ENCODE peak calls at places on chromosomes 3 and 15, in nine cellular contexts. E is thyroid gland; H is cardiac muscle cell; N is small intestine; V is psoas muscle; K is neuronal stem cell; O is GM12878; C is adrenal gland; J is naive thymus-derived CD4-positive, alpha-beta T cell. P is an unnamed sample. For H3K36me3, the result is how much of the 10 kb centered on the place peaks cover.

GRCh38 chr3:126106336-126107202 is 22.6 kb upstream of the SLC41A3 start:
- DNase-seq in E (no peak), H (no peak), N (no peak), V (no peak), K (no peak), O (no peak), C (no peak), J (no peak), P (no peak)

GRCh38 chr3:129112308-129113052 is 9.1 kb downstream of the RAB43 start:
- DNase-seq in E (no peak), H (peak), N (no peak), V (no peak), K (no peak), O (no peak), C (no peak), J (no peak), P (no peak)

GRCh38 chr3:127615631-127616305 is 13.2 kb upstream of the PODXL2 start:
- DNase-seq in E (no peak), H (no peak), N (no peak), V (no peak), K (no peak), O (no peak), C (peak), J (no peak), P (no peak)

GRCh38 chr15:64730151-64730550 is 45.2 kb downstream of the RBPMS2 start:
- DNase-seq in E (no peak), H (no peak), N (no peak), V (no peak), K (no peak), O (no peak), C (no peak), J (no peak), P (no peak)

GRCh38 chr3:172980849-172981248 is 160.2 kb downstream of the SPATA16 start:
- DNase-seq in E (no peak), H (peak), N (no peak), V (no peak), K (no peak), O (no peak), C (no peak), J (no peak), P (no peak)

GRCh38 chr15:77781131-77782051 is 148.7 kb upstream of the LINGO1 start:
- DNase-seq in E (no peak), H (no peak), N (no peak), V (no peak), K (no peak), O (no peak), C (no peak), J (no peak), P (no peak)

GRCh38 chr15:90760661-90761232 is 43.6 kb downstream of the BLM start:
- DNase-seq in E (no peak), H (no peak), N (no peak), V (no peak), K (no peak), O (no peak), C (no peak), J (no peak), P (no peak)

GRCh38 chr15:70320077-70320830 is 222.5 kb upstream of the TLE3 start:
- DNase-seq in E (no peak), H (no peak), N (no peak), V (no peak), K (no peak), O (no peak), C (no peak), J (no peak), P (no peak)

GRCh38 chr3:84082726-84083125 is 876.1 kb upstream of the CADM2 start:
- DNase-seq in E (no peak), H (no peak), N (no peak), V (no peak), K (no peak), O (no peak), C (no peak), J (no peak), P (no peak)

GRCh38 chr15:62472616-62473299 is 307.7 kb upstream of the C2CD4B start:
- DNase-seq in E (no peak), H (no peak), N (peak), V (peak), K (no peak), O (no peak), C (no peak), J (no peak), P (no peak)

GRCh38 chr15:72994778-72995177 is 57.5 kb upstream of the NEO1 start:
- DNase-seq in E (peak), H (peak), N (peak), V (peak), K (no peak), O (no peak), C (no peak), J (no peak), P (no peak)

GRCh38 chr3:187767266-187768032 is 22.2 kb upstream of the BCL6 start:
- DNase-seq in E (no peak), H (peak), N (no peak), V (no peak), K (no peak), O (no peak), C (no peak), J (no peak), P (no peak)

GRCh38 chr3:174408310-174408709 is 450.8 kb upstream of the NAALADL2 start:
- DNase-seq in E (no peak), H (peak), N (no peak), V (peak), K (no peak), O (no peak), C (no peak), J (no peak), P (no peak)

GRCh38 chr3:55488398-55489055 is 1.4 kb upstream of the WNT5A start:
- DNase-seq in E (peak), H (peak), N (peak), V (peak), K (peak), O (peak), C (peak), J (no peak), P (no peak)

GRCh38 chr3:5729852-5730251 is 542.3 kb downstream of the EDEM1 start:
- DNase-seq in E (no peak), H (no peak), N (no peak), V (no peak), K (no peak), O (no peak), C (no peak), J (no peak), P (no peak)

GRCh38 chr3:48151058-48151806 is 37.0 kb downstream of the CDC25A start:
- DNase-seq in E (peak), H (peak), N (peak), V (peak), K (peak), O (peak), C (peak), J (peak), P (peak)

GRCh38 chr3:134064081-134064480 is 34.4 kb upstream of the SLCO2A1 start:
- DNase-seq in E (no peak), H (no peak), N (no peak), V (no peak), K (no peak), O (no peak), C (no peak), J (no peak), P (no peak)

DNA sequence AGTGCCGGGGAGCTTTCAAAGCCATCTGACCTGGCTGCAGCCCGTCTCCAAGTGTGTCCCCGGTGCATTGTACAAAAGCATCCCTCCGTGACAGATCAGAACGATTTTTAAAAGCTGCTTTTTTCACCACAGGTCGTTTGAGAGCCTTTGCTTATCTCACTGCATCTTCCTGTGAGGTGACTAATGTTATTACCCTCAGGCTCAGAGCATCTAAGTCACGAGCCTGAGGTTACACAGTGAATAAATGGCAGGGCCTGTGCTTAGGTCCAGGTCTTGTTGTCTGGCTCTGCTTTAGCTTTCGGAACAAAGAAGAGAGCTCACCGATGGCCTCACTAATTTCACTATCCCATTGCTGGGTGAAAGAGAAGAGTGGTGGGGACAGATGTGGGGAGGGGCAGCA is 83.3 kb downstream of the SEC22A start:
- DNase-seq in E (no peak), H (no peak), N (no peak), V (peak), K (no peak), O (no peak), C (no peak), J (no peak), P (no peak)
- H3K36me3 ChIP-seq in E (under half), H (under half), N (under half), V (under half), K (under half), O (under half), C (under half), J (under half), P (under half)

DNA sequence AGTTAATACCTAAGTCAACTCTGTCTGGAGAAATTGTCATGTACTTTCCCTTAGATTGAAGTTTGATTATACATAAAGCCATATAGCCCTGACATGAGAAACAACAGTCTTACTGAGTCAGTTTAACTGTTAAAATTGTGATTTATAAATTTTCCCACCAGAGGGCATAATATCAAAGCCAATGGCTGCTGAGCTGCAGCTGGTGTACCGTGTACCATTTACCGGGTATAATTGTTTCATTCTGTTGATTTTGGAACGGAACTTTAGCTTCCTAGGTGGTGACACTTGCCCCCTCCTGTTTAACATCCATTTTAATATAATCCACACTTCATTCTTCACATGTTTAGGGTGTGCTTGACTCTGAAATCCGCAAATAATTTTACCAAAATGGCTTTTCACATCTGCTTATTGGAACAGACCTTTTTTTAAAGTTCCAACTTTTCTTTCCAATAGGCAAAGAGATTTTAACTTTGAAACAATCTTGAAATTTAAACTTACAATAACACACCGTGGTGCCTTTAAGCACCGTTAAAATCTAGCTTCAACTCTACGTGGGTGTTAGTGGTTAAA is 72.8 kb downstream of the SLC9A9 start:
- DNase-seq in E (no peak), H (peak), N (peak), V (no peak), K (no peak), O (no peak), C (peak), J (no peak), P (no peak)
- H3K36me3 ChIP-seq in E (under half), H (under half), N (under half), V (under half), K (under half), O (under half), C (under half), J (under half), P (under half)

DNA sequence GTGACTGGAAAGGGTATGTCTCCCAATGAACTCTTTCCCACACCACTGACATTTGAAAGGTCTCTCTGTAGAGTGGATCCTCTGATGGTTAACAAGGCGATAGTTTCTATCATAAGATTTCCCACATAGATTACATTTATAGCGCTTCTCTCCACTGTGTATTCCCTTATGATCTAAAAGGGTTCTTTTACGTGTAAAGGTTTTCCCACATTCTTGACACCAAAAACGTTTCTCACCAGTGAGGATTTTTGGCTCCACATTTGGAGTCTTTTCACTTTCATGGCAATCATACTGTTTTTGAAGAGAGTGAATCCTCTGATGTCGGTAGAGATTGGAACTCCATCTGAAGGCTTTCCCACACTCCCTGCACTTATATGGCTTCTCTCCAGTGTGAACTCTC is 30.5 kb downstream of the ZNF445 start:
- DNase-seq in E (no peak), H (no peak), N (no peak), V (no peak), K (no peak), O (no peak), C (no peak), J (no peak), P (no peak)
- H3K36me3 ChIP-seq in E (half or more), H (half or more), N (under half), V (half or more), K (half or more), O (under half), C (under half), J (under half), P (half or more)

DNA sequence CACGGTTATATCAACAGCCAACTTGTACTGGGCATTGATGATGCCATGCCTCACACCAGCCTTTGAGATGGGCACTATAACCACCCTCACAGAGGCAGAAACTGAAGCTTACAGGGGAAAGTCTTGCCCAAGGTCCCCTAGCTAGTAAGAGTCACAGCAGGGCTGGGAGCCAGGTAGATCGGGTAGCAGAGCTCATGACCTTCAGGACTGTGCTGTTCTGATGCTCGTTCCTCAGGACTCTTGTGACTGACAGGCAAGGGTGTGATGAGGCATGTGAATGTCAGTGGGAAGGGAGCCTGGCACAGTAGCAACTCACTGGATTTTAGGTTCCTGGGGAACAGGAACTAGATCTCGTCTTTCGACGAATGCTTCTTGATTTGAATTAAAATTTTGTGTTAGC is 65.7 kb downstream of the RLBP1 start:
- DNase-seq in E (no peak), H (no peak), N (no peak), V (peak), K (no peak), O (no peak), C (peak), J (no peak), P (no peak)
- H3K36me3 ChIP-seq in E (under half), H (under half), N (under half), V (half or more), K (under half), O (under half), C (under half), J (under half), P (under half)

GRCh38 chr3:156552973-156553372 is 1.9 kb downstream of the SSR3 start:
- DNase-seq in E (no peak), H (no peak), N (no peak), V (no peak), K (no peak), O (no peak), C (no peak), J (no peak), P (no peak)

GRCh38 chr3:156551746-156552145 is 3.2 kb downstream of the SSR3 start:
- DNase-seq in E (no peak), H (peak), N (no peak), V (no peak), K (no peak), O (no peak), C (no peak), J (no peak), P (no peak)

GRCh38 chr3:156547637-156548036 is 7.3 kb downstream of the SSR3 start:
- DNase-seq in E (no peak), H (peak), N (no peak), V (no peak), K (no peak), O (no peak), C (no peak), J (no peak), P (no peak)

GRCh38 chr3:156551261-156551660 is 3.7 kb downstream of the SSR3 start:
- DNase-seq in E (no peak), H (peak), N (no peak), V (no peak), K (no peak), O (no peak), C (no peak), J (no peak), P (no peak)

GRCh38 chr3:156548041-156548687 is 6.8 kb downstream of the SSR3 start:
- DNase-seq in E (no peak), H (peak), N (no peak), V (no peak), K (no peak), O (no peak), C (no peak), J (no peak), P (no peak)
- H3K36me3 ChIP-seq in E (under half), H (under half), N (under half), V (half or more), K (under half), O (under half), C (under half), J (under half), P (half or more)

DNA sequence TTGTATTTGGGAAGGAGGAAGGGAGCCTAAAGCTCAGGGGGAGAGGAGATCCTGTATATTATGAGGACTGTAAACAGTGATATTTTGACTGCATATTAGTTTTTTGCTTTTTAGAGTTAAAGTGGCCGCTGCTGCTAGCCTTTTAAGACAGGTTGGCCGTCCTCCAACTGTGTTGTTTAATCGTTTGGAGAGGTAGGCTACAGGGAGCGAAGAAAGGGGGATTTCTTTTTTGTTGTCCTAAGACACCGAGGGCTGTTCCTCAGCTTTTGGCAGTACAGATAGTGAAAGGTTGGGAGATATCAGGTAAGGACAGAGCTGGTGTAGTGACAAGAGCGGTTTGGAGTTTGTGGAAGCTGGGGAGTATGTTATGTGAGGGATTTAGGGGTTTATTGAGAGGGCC is 38.2 kb upstream of the RNF7 start:
- DNase-seq in E (peak), H (no peak), N (no peak), V (no peak), K (no peak), O (no peak), C (no peak), J (no peak), P (no peak)
- H3K36me3 ChIP-seq in E (under half), H (under half), N (under half), V (under half), K (under half), O (under half), C (under half), J (under half), P (under half)

GRCh38 chr15:75834011-75834410 is 9.2 kb upstream of the UBE2Q2 start:
- DNase-seq in E (no peak), H (no peak), N (no peak), V (no peak), K (no peak), O (no peak), C (no peak), J (no peak), P (no peak)
- H3K36me3 ChIP-seq in E (under half), H (under half), N (under half), V (under half), K (under half), O (under half), C (under half), J (under half), P (under half)

GRCh38 chr3:140164922-140165590 is 230.1 kb downstream of the CLSTN2 start:
- DNase-seq in E (no peak), H (no peak), N (no peak), V (no peak), K (no peak), O (no peak), C (no peak), J (no peak), P (no peak)
- H3K36me3 ChIP-seq in E (under half), H (under half), N (under half), V (under half), K (under half), O (under half), C (under half), J (under half), P (under half)

P was measured in effector memory CD4-positive, alpha-beta T cell.